ENCODE peak calls at places on chromosomes 6 and 20, in six cellular contexts. W is H9; G is CD4-positive, alpha-beta T cell; S is left ventricle myocardium inferior; E is AG04450; L is HCT116. R is an unnamed sample. For H3K9me3, the result is how much of the 10 kb centered on the place peaks cover.

GRCh38 chr6:166277892-166278578 is 30.2 kb downstream of the PRR18 start:
- DNase-seq in W (no peak), E (no peak), G (no peak), L (no peak), S (no peak), R (no peak)

GRCh38 chr6:110419028-110419739 is 3.8 kb upstream of the DDO start:
- DNase-seq in S (no peak), G (no peak), E (no peak), W (no peak), L (no peak), R (no peak)

GRCh38 chr20:273884-274283 is 16.4 kb downstream of the DEFB132 start:
- DNase-seq in G (no peak), S (no peak), L (no peak), E (no peak), W (no peak), R (no peak)

GRCh38 chr6:150528648-150529285 is 70.9 kb upstream of the PLEKHG1 start:
- DNase-seq in G (no peak), E (no peak), W (peak), S (peak), L (no peak), R (no peak)

GRCh38 chr6:99282479-99283062 is 66.9 kb downstream of the FAXC start:
- DNase-seq in S (no peak), G (no peak), E (no peak), L (peak), W (no peak), R (no peak)

GRCh38 chr6:82980086-82980485 is 85.6 kb downstream of the UBE3D start:
- DNase-seq in S (no peak), G (no peak), E (peak), W (no peak), L (no peak), R (no peak)

GRCh38 chr6:102474041-102474807 is 1080.7 kb downstream of the GRIK2 start:
- DNase-seq in S (no peak), E (no peak), L (no peak), G (no peak), W (no peak), R (no peak)

GRCh38 chr6:142322504-142323198 is 20.8 kb downstream of the ADGRG6 start:
- DNase-seq in L (no peak), G (no peak), W (no peak), S (no peak), E (no peak), R (no peak)

GRCh38 chr6:12343440-12344162 is 53.4 kb downstream of the EDN1 start:
- DNase-seq in G (no peak), L (no peak), S (no peak), E (no peak), W (no peak), R (no peak)

GRCh38 chr6:158668707-158669103 is 18.9 kb downstream of the SYTL3 start:
- DNase-seq in W (no peak), L (no peak), E (no peak), S (no peak), G (no peak), R (no peak)

GRCh38 chr6:81145506-81145905 is 607.0 kb downstream of the TENT5A start:
- DNase-seq in G (no peak), W (no peak), E (no peak), L (no peak), S (no peak), R (no peak)

GRCh38 chr6:41277644-41278043 is 8.8 kb downstream of the TREM1 start:
- DNase-seq in E (no peak), L (no peak), W (no peak), S (no peak), G (no peak), R (no peak)

GRCh38 chr20:4876731-4877130 is 124.6 kb downstream of the SLC23A2 start:
- DNase-seq in W (no peak), L (no peak), G (no peak), E (no peak), S (no peak), R (no peak)

GRCh38 chr6:96521267-96521624 is 360 bp upstream of the UFL1 start:
- DNase-seq in S (no peak), E (no peak), W (no peak), L (no peak), G (no peak), R (no peak)

GRCh38 chr6:168851460-168852103 is 402.1 kb downstream of the THBS2 start:
- DNase-seq in L (no peak), E (no peak), G (no peak), W (no peak), S (no peak), R (no peak)

GRCh38 chr20:13006825-13007224 is 1.9 kb upstream of the SPTLC3 start:
- DNase-seq in E (peak), G (no peak), S (no peak), W (no peak), L (no peak), R (no peak)

DNA sequence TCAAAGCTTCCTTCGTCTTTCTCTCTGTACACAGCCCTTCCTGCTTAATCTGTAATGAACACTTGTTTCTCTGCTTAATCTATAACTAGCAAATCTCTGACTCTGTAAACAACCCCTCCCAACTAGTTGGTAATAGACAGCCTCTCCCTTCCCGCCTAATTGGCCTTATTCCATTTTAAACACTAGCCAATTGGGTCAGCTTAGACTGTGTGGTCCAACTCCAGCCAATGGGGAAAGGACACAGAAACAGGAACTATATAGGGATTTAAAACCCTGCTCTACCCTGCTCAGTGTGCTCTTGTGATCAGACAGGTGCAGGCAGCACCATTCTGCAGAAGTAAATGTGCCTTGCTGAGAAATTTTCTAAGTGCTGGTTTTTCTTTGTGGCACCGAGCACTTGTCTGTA is 18.5 kb downstream of the CHD6 start:
- DNase-seq in S (no peak), L (no peak), E (no peak), G (no peak), W (no peak), R (no peak)
- H3K9me3 ChIP-seq in S (half or more), L (under half), E (under half), G (half or more), W (under half), R (under half)

DNA sequence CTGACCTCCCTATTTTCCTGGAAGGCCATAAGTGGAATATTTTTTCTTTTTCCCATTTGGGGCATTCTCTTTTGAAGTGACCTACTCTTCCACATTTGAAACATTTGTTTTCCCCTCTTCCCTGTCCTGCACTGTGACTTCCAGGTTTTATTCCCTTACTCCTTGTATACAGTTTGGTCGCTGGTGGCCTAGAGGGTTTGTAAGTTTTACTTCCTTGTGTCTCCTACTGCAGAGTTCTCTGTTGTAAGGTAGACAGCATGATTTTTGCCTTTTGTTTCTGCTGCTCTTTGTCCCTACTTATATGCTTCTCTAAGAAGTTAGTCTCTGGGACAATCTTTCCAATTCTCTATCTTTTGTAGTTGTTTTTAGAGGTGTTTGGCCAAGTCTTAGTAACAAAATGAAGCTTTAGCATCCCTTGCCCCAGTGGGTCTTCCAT is 7.4 kb upstream of the ZNFX1 start:
- DNase-seq in L (no peak), W (no peak), S (no peak), E (no peak), G (no peak), R (no peak)
- H3K9me3 ChIP-seq in L (under half), W (under half), S (half or more), E (under half), G (half or more), R (half or more)

DNA sequence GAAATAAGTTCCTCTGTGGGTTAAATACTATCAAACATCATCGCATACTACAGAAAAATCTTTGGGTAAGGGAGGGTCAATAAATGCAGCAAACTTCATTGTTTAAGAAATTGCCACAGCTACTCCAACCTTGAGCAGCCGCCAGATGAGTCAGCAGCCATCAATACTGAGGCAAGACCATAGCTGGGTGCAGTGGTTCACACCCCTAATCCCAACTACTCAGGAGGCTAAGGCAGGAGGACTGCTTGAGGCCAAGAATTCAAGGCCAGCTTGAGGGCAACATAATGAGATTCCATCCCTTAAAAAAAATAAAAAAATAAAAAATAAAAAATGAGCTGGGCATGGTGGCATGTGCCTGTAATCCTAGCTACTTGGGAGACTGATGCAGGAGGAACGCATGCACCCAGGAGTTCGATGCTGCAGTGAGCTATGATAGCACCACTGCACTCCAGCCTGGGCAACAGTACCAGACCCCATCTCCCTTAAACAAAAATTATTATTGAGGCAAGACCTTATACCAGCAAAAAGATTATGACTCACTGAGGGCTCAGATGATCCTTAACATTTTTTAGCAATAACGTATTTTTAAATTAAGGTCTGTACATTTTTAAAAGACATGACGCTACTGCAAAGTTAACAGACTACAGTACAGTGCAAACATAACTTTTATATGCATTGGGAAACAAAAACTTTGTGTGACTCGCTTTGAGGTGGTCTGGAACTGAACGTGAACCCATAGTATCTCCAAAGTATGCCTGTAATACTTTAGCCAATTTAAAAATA is 8.8 kb downstream of the SRPK1 start:
- DNase-seq in E (no peak), S (no peak), L (no peak), W (no peak), G (no peak), R (no peak)
- H3K9me3 ChIP-seq in E (under half), S (under half), L (under half), W (under half), G (under half), R (under half)

GRCh38 chr6:144202879-144203468 is 52.7 kb downstream of the STX11 start:
- DNase-seq in L (no peak), S (no peak), W (no peak), E (no peak), G (no peak), R (no peak)
- H3K9me3 ChIP-seq in L (under half), S (under half), W (under half), E (under half), G (under half), R (under half)

GRCh38 chr20:39762716-39763115 is 800.6 kb downstream of the DHX35 start:
- DNase-seq in G (no peak), L (no peak), W (no peak), S (no peak), E (no peak), R (no peak)

GRCh38 chr20:39752235-39752876 is 790.2 kb downstream of the DHX35 start:
- DNase-seq in L (no peak), W (no peak), G (no peak), E (no peak), S (no peak), R (no peak)

GRCh38 chr20:39751557-39752137 is 789.5 kb downstream of the DHX35 start:
- DNase-seq in G (no peak), S (no peak), W (no peak), E (no peak), L (no peak), R (no peak)

DNA sequence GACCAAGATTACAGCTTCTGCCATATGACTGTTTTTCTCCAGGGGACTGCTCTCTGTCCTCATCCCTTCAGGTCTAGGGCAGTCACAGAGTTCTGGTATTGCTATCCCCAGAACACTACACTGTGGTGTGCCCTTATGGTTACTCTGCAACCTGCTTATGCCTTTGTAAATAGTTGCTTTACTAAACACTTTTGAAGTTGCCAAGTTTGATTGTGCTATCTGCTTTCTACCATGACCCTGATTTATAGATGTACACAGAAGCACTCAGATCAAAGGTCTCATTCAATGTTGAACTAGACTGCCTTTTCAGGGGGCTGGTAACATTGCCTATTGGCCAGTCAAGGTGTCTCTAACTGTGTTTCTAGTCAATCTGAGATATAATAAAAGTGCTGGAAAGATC is 794.7 kb downstream of the DHX35 start:
- DNase-seq in E (no peak), W (no peak), S (no peak), G (no peak), L (no peak), R (no peak)
- H3K9me3 ChIP-seq in E (under half), W (under half), S (under half), G (under half), L (under half), R (under half)

DNA sequence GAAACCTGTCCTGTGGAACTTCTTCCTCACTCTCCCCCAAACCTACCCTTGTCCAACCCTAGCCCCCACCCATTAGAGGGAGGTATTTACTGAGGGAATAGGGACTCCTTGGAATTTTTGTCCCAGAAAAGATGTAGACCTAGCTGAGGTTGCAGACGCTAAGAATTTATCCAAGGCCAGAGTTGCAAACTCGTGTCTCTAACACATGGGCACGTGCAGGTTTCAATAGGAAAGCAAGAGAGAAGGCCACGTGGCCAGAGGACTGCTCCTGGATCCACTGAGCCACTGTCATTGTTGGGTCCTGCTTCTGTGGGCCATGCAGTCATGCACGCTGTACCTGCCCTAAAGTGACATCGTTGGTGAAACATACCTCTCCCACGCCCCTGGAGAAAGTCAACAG is 243.4 kb upstream of the KCNG1 start:
- DNase-seq in G (no peak), L (no peak), W (no peak), S (no peak), E (no peak), R (no peak)
- H3K9me3 ChIP-seq in G (under half), L (under half), W (under half), S (under half), E (under half), R (under half)

GRCh38 chr20:35171438-35171752 is 477 bp upstream of the PROCR start:
- DNase-seq in G (no peak), L (no peak), E (no peak), S (no peak), W (no peak), R (no peak)

GRCh38 chr20:35167787-35168186 is 4.1 kb upstream of the PROCR start:
- DNase-seq in G (no peak), E (no peak), W (no peak), S (no peak), L (no peak), R (no peak)

GRCh38 chr20:35166242-35166830 is 5.5 kb upstream of the PROCR start:
- DNase-seq in G (no peak), S (peak), E (no peak), L (no peak), W (no peak), R (no peak)

GRCh38 chr20:35165221-35166185 is 6.4 kb upstream of the PROCR start:
- DNase-seq in W (no peak), E (no peak), G (no peak), L (no peak), S (no peak), R (no peak)
- H3K9me3 ChIP-seq in W (under half), E (under half), G (under half), L (under half), S (under half), R (under half)

DNA sequence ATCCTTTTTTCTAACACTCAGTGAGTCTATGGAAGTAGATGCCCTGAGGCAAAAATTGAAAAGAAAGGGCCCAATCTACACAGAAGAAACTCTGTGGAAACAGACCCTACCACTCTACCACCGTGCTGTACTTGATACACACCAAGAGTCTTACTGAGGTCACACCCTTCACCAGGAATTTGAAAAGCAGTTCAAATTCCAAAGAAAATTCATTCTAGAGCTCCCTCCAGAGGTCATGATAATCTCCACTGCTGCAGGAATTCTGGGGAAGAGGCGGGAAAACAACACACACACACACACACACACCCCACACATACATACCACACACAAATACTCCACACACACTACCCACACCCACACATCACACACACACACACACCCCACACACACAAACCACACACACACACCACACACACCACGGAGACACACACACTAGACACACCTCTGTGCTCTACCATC is 336.8 kb downstream of the HDGFL1 start:
- DNase-seq in W (no peak), E (no peak), G (no peak), L (no peak), S (no peak), R (no peak)
- H3K9me3 ChIP-seq in W (under half), E (under half), G (under half), L (under half), S (under half), R (under half)

GRCh38 chr20:63074182-63074581 is 67.4 kb upstream of the BHLHE23 start:
- DNase-seq in L (no peak), W (no peak), G (no peak), E (no peak), S (no peak), R (no peak)

GRCh38 chr20:63074631-63075030 is 67.9 kb upstream of the BHLHE23 start:
- DNase-seq in G (no peak), W (no peak), L (no peak), E (no peak), S (no peak), R (no peak)

GRCh38 chr20:63073738-63074065 is 66.9 kb upstream of the BHLHE23 start:
- DNase-seq in G (no peak), W (no peak), L (no peak), S (no peak), E (no peak), R (no peak)

GRCh38 chr20:63072231-63072791 is 65.5 kb upstream of the BHLHE23 start:
- DNase-seq in S (no peak), L (no peak), W (no peak), G (no peak), E (no peak), R (no peak)

DNA sequence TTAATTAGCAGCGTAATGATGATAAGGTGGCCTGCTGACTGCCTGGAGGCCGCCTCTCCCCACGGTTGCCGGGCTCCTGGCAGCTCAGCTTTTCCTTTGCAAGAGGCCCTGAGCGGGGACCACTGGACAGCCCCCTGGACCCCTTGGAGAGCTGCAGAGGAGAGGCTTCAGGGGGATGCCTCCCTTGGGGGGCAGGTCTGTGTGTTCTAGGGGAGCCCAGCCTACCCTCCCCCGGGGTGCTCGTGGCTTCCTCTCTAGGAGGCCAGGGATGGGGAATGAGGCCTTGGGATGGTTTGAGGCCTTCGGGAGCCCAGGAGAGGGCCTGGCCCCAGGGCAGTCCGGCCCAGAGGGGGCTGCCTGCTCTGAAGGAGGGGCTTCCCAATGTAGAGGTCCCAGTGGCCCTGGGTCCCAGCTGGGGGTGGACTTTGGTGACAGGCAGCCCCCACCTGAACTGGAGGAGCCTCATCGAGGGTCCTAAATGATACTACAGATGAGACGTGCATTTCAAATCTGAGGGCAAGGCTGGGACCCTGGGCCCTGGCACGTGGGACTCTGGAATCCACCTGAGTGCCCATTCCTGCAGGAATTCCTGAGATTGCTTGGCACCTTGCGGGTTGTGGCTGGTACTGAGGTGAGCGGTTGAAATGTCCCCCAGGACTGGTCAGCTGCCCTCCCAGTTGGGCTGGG is 66.4 kb upstream of the BHLHE23 start:
- DNase-seq in E (no peak), G (no peak), S (no peak), L (no peak), W (no peak), R (peak)
- H3K9me3 ChIP-seq in E (under half), G (under half), S (under half), L (under half), W (under half), R (under half)